ENCODE peak calls at places on chromosomes 11 and 22, in four cellular contexts. A is H1, U is OCI-LY7, O is IMR-90. J is an unnamed sample.

GRCh38 chr11:15313862-15314261 is 199.1 kb downstream of the INSC start:
- DNase-seq in U (no peak), A (no peak), O (no peak), J (no peak)

GRCh38 chr11:65915101-65915820 is 3.6 kb downstream of the C11orf68 start:
- DNase-seq in O (no peak), U (no peak), A (no peak), J (no peak)

GRCh38 chr11:33256031-33256807 is 962 bp upstream of the HIPK3 start:
- DNase-seq in A (no peak), O (no peak), U (no peak), J (no peak)

GRCh38 chr22:23503736-23504440 is 76.2 kb downstream of the IGLL1 start:
- DNase-seq in A (no peak), O (no peak), U (no peak), J (no peak)

GRCh38 chr11:8841899-8842298 is 69.1 kb upstream of the AKIP1 start:
- DNase-seq in A (no peak), O (peak; percentile 42), U (no peak), J (no peak)

GRCh38 chr11:91960770-91961169 is 263.8 kb upstream of the FAT3 start:
- DNase-seq in U (no peak), O (no peak), A (no peak), J (no peak)

GRCh38 chr11:20887137-20887536 is 217.8 kb downstream of the NELL1 start:
- DNase-seq in O (no peak), A (no peak), U (no peak), J (no peak)

GRCh38 chr11:44342616-44343015 is 32.7 kb upstream of the ALX4 start:
- DNase-seq in A (no peak), O (no peak), U (no peak), J (no peak)

GRCh38 chr11:9090488-9091043 is 833 bp downstream of the SCUBE2 start:
- DNase-seq in O (no peak), U (no peak), A (no peak), J (no peak)

GRCh38 chr11:48341466-48341865 is 16.7 kb downstream of the OR4C3 start:
- DNase-seq in A (no peak), U (no peak), O (no peak), J (no peak)

GRCh38 chr11:17591293-17591692 is 44.2 kb downstream of the OTOG start:
- DNase-seq in A (no peak), O (no peak), U (no peak), J (no peak)

GRCh38 chr11:70364745-70365535 is 33.4 kb upstream of the CTTN start:
- DNase-seq in A (no peak), U (no peak), O (no peak), J (no peak)

GRCh38 chr11:87144266-87144665 is 106.5 kb downstream of the TMEM135 start:
- DNase-seq in O (no peak), U (no peak), A (no peak), J (no peak)

GRCh38 chr11:116576523-116576922 is 196.3 kb downstream of the BUD13 start:
- DNase-seq in A (no peak), U (no peak), O (no peak), J (no peak)

GRCh38 chr11:65127473-65128181 is 5.5 kb downstream of the MRPL49 start:
- DNase-seq in A (no peak), U (no peak), O (no peak), J (no peak)

GRCh38 chr22:47783433-47784366 is 1021.2 kb downstream of the TBC1D22A start:
- DNase-seq in O (no peak), A (no peak), U (no peak), J (no peak)

GRCh38 chr22:39959640-39960447 is at the start of gene TMA7B:
- DNase-seq in A (no peak), U (no peak), O (peak; percentile 75), J (no peak)

GRCh38 chr22:39185601-39186012 is 33.1 kb upstream of the CBX7 start:
- DNase-seq in A (no peak), U (no peak), O (peak; percentile 49), J (no peak)

GRCh38 chr11:114586797-114587196 is 8.8 kb downstream of the NXPE4 start:
- DNase-seq in U (peak; percentile 1), O (peak; percentile 10), A (no peak), J (no peak)

GRCh38 chr22:27107824-27108223 is 450.4 kb downstream of the MIAT start:
- DNase-seq in U (no peak), A (no peak), O (peak; percentile 94), J (no peak)

GRCh38 chr11:122180435-122180834 is 64.4 kb upstream of the BLID start:
- DNase-seq in U (no peak), O (peak; percentile 98), A (no peak), J (no peak)

GRCh38 chr11:67463680-67464410 is 5.2 kb downstream of the TMEM134 start:
- DNase-seq in O (no peak), U (no peak), A (no peak), J (no peak)

GRCh38 chr11:12199231-12199948 is 89.0 kb downstream of the MICAL2 start:
- DNase-seq in O (no peak), A (no peak), U (no peak), J (no peak)

GRCh38 chr11:1838426-1839131 is at the start of gene TNNI2:
- DNase-seq in O (no peak), U (no peak), A (no peak), J (no peak)

GRCh38 chr11:1835671-1836010 is 851 bp downstream of the SYT8 start:
- DNase-seq in A (no peak), O (no peak), U (no peak), J (no peak)

GRCh38 chr11:1836011-1836945 is 1.5 kb downstream of the SYT8 start:
- DNase-seq in U (no peak), A (no peak), O (no peak), J (no peak)

GRCh38 chr11:1838077-1838425 is 730 bp upstream of the TNNI2 start:
- DNase-seq in A (no peak), O (no peak), U (no peak), J (no peak)

DNA sequence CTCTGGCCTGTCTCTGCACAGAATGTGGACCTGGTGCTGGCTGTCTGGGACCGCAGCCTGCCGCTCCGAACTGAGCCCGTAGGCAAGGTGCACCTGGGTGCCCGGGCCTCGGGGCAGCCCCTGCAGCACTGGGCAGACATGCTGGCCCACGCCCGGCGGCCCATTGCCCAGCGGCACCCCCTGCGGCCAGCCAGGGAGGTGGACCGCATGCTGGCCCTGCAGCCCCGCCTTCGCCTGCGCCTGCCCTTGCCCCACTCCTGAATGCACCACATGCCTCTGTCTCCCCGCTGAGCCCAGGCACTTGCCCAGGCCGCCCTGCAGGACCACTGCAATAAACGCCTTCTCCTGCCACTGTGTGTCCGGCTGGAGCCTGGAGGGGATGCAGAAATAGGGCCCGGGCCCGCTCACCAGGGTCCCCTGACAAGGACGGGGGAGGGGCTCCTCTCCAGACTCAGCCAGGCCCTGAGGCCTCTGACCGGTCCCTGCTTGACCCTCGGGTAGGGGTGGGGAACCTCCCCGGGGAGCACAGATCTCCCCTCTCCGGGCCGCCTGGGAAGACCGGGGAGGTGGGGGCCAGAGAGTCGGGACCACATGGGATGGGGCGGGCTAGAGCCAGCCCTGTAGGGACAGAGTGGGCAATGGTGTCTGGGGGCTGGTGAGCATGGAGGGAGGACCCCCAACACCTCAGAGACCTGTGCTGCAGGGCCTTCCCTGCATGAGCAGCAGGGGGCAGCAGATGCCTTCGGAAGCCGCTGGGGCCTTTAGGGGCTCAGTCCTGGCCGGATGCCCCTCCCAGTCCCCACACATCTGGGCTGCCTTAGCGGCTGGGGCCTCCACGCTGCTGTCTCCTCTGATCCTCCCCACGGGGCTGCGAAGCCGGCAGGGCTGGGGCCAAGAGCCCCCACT is 1.4 kb upstream of the TNNI2 start:
- DNase-seq in U (peak; percentile 88), O (peak; percentile 28), A (peak; percentile 50), J (no peak)
- H3K4me1 ChIP-seq in U (peaks cover 33% of the 10 kb centered on the region), O (no peaks in the 10 kb centered on the region), A (no peaks in the 10 kb centered on the region), J (no peaks in the 10 kb centered on the region)

GRCh38 chr11:3169952-3170755 is 5.0 kb upstream of the OSBPL5 start:
- DNase-seq in U (no peak), A (no peak), O (peak; percentile 61), J (no peak)
- H3K4me3 ChIP-seq in U (no peak overlapping the region), A (no peak overlapping the region), O (peak overlapping the region; percentile 48), J (no peak overlapping the region)

DNA sequence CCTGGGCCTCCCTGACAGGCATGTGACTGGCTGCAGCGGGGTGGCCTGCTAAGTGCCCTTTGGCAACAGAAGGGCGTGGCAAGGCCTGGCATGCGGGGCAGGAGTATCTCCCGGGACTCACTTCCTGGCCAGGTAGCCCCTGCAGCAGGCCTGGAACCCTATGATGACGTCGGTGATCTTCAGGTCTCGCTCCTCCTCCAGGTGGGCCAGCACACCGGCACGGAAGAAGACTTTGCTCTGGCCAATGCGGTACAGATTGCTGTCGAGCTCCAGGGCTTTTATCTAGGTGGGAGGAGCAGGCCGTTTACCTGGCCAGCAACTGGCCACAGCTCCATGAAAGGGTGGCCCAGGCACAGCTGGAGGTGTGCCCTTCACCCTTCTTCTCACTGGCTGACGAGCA is 50.9 kb downstream of the APOL1 start:
- DNase-seq in A (no peak), O (no peak), U (no peak), J (no peak)
- H3K36me3 ChIP-seq in A (peaks cover 84% of the 10 kb centered on the region), O (peaks cover 92% of the 10 kb centered on the region), U (peaks cover 96% of the 10 kb centered on the region), J (peaks cover 58% of the 10 kb centered on the region)

DNA sequence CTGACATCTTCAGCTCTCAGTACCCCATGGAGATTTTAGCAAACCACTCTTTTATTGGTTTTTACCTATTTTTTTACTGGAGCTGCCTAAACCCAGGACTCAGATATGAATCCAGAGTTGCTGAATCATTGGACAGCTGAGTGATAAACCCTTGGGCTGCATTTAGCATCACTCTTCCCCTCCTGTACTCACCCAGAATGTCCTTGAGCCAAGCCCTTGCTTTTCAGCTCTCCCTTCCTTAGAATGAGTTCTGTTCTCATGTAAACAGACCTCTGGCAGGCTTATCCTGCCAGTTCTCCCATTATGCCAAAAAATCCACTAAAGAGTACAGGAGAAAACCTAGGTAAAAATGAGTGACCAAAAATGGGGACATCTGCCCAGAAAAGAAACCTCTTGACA is 200.1 kb upstream of the POU2AF2 start:
- DNase-seq in O (peak; percentile 18), U (no peak), A (no peak), J (no peak)
- H3K4me1 ChIP-seq in O (no peaks in the 10 kb centered on the region), U (peaks cover 3% of the 10 kb centered on the region), A (no peaks in the 10 kb centered on the region), J (peaks cover 2% of the 10 kb centered on the region)

GRCh38 chr11:2882681-2883110 is 2.9 kb downstream of the CDKN1C start:
- DNase-seq in O (no peak), U (no peak), A (no peak), J (no peak)

GRCh38 chr11:2885676-2886081 is at the start of gene CDKN1C:
- DNase-seq in O (peak; percentile 69), A (peak; percentile 53), U (peak; percentile 82), J (no peak)

GRCh38 chr11:2884424-2884815 is 1.2 kb downstream of the CDKN1C start:
- DNase-seq in A (no peak), O (no peak), U (no peak), J (no peak)

GRCh38 chr11:2885017-2885675 is 429 bp downstream of the CDKN1C start:
- DNase-seq in O (peak; percentile 36), U (no peak), A (no peak), J (no peak)

DNA sequence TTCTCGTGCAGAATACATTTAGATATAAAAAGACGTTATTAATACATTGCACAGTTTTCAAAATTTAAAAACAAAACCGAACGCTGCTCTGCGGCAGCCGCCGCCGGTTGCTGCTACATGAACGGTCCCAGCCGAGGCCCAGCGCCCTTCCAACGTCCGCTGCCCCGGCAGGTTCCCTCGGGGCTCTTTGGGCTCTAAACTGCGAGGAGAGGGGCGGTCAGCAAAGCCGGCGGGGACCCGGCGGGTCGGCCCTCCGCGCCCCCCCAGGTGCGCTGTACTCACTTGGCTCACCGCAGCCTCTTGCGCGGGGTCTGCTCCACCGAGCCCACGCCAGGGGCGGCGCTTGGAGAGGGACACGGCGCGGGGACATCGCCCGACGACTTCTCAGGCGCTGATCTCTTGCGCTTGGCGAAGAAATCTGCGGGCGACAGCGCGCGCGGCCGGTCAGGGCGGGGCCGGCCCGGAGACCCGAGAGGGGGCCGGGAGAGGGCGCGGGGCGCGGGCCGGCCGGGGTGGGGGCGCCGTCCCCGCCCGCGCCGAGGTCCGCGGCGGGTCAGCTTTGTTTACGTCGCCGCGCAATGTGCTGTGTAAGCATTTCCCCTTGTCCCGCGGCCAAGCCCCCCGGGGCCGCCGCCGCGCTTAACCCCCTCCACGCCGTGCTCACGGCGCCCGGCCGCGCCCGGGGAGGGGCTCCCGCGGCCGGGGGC is 1.7 kb downstream of the CDKN1C start:
- DNase-seq in A (no peak), O (no peak), U (no peak), J (no peak)
- H3K4me3 ChIP-seq in A (peak overlapping the region; percentile 75), O (peak overlapping the region; percentile 86), U (no peak overlapping the region), J (peak overlapping the region; percentile 53)